ENCODE peak calls at places on chromosomes 7 and 10, in ten cellular contexts. O is HEK293T, Q is GM13977, T is aorta, N is GM04504, F is IMR-90, P is HS-5, A is GF-D8, C is EH, X is heart left ventricle. I is an unnamed sample.
A peak's percentile ranks its signal among the peaks of the same experiment; 100 is the strongest.

GRCh38 chr7:73622909-73623797 is 1.2 kb downstream of the MLXIPL start:
- DNase-seq in O (no peak), Q (no peak), T (no peak), N (no peak), F (no peak), P (no peak), A (peak; percentile 71), C (no peak), X (no peak), I (no peak)

GRCh38 chr10:4902571-4903011 is 60.6 kb upstream of the AKR1C1 start:
- DNase-seq in O (no peak), Q (no peak), T (no peak), N (no peak), F (no peak), P (no peak), A (no peak), C (no peak), X (no peak), I (no peak)

GRCh38 chr10:127919418-127920191 is 12.7 kb downstream of the PTPRE start:
- DNase-seq in O (peak; percentile 46), Q (no peak), T (peak; percentile 64), N (peak; percentile 79), F (peak; percentile 37), P (no peak), A (peak; percentile 74), C (no peak), X (no peak), I (no peak)

GRCh38 chr7:108299251-108300014 is 156.8 kb downstream of the NRCAM start:
- DNase-seq in O (no peak), Q (no peak), T (no peak), N (no peak), F (no peak), P (peak; percentile 25), A (no peak), C (peak; percentile 35), X (no peak), I (no peak)

GRCh38 chr7:45088821-45089313 is at the start of gene NACAD:
- DNase-seq in O (peak; percentile 58), Q (peak; percentile 67), T (no peak), N (no peak), F (peak; percentile 18), P (no peak), A (no peak), C (peak; percentile 68), X (peak; percentile 67), I (no peak)

GRCh38 chr7:139777948-139778841 is at the start of gene HIPK2:
- DNase-seq in O (peak; percentile 94), Q (peak; percentile 94), T (peak; percentile 84), N (no peak), F (peak; percentile 73), P (no peak), A (peak; percentile 3), C (peak; percentile 66), X (peak; percentile 87), I (peak; percentile 80)

GRCh38 chr7:5354460-5355279 is 69.0 kb downstream of the TNRC18 start:
- DNase-seq in O (no peak), Q (peak; percentile 66), T (no peak), N (peak; percentile 21), F (peak; percentile 43), P (no peak), A (no peak), C (peak; percentile 43), X (peak; percentile 71), I (no peak)

GRCh38 chr7:44743750-44744149 is 4.9 kb upstream of the ZMIZ2 start:
- DNase-seq in O (no peak), Q (no peak), T (no peak), N (no peak), F (no peak), P (no peak), A (peak; percentile 39), C (no peak), X (no peak), I (no peak)

GRCh38 chr10:73991846-73992245 is 6.1 kb upstream of the VCL start:
- DNase-seq in O (no peak), Q (peak; percentile 69), T (peak; percentile 68), N (no peak), F (no peak), P (no peak), A (peak; percentile 80), C (no peak), X (peak; percentile 46), I (no peak)

GRCh38 chr7:37495574-37496184 is 47.0 kb upstream of the ELMO1 start:
- DNase-seq in O (peak; percentile 21), Q (peak; percentile 44), T (no peak), N (no peak), F (peak; percentile 13), P (no peak), A (peak; percentile 42), C (no peak), X (no peak), I (no peak)

GRCh38 chr10:70805619-70806215 is 10.0 kb upstream of the SGPL1 start:
- DNase-seq in O (no peak), Q (no peak), T (no peak), N (no peak), F (no peak), P (no peak), A (no peak), C (no peak), X (no peak), I (no peak)

GRCh38 chr10:42990721-42991441 is 86.0 kb upstream of the RET start:
- DNase-seq in O (no peak), Q (no peak), T (no peak), N (no peak), F (no peak), P (no peak), A (no peak), C (no peak), X (no peak), I (no peak)

GRCh38 chr7:52168085-52168484 is 851.5 kb upstream of the COBL start:
- DNase-seq in O (peak; percentile 8), Q (no peak), T (no peak), N (no peak), F (no peak), P (no peak), A (no peak), C (no peak), X (no peak), I (no peak)

GRCh38 chr7:46534593-46535271 is 613.7 kb upstream of the IGFBP3 start:
- DNase-seq in O (no peak), Q (no peak), T (no peak), N (no peak), F (peak; percentile 93), P (no peak), A (no peak), C (peak; percentile 95), X (no peak), I (peak; percentile 26)

GRCh38 chr7:33651998-33652397 is 253.3 kb upstream of the BMPER start:
- DNase-seq in O (no peak), Q (no peak), T (no peak), N (no peak), F (no peak), P (no peak), A (no peak), C (no peak), X (no peak), I (no peak)

GRCh38 chr10:99743841-99744240 is 11.8 kb downstream of the CUTC start:
- DNase-seq in O (no peak), Q (no peak), T (no peak), N (no peak), F (no peak), P (no peak), A (no peak), C (peak; percentile 43), X (no peak), I (no peak)

GRCh38 chr7:106419455-106420182 is 134.8 kb upstream of the NAMPT start:
- DNase-seq in O (no peak), Q (no peak), T (no peak), N (no peak), F (no peak), P (no peak), A (no peak), C (no peak), X (no peak), I (no peak)

GRCh38 chr7:129502708-129503685 is 666 bp downstream of the SMKR1 start:
- DNase-seq in O (no peak), Q (no peak), T (no peak), N (no peak), F (no peak), P (no peak), A (no peak), C (no peak), X (no peak), I (peak; percentile 43)

GRCh38 chr7:42618649-42619315 is 293.1 kb downstream of the C7orf25 start:
- DNase-seq in O (no peak), Q (no peak), T (no peak), N (no peak), F (no peak), P (no peak), A (no peak), C (no peak), X (no peak), I (no peak)

GRCh38 chr10:124417846-124418725 is 637 bp downstream of the OAT start:
- DNase-seq in O (peak; percentile 69), Q (peak; percentile 40), T (peak; percentile 77), N (peak; percentile 35), F (peak; percentile 44), P (no peak), A (no peak), C (peak; percentile 74), X (peak; percentile 63), I (peak; percentile 56)

GRCh38 chr10:23540401-23540800 is 101.5 kb downstream of the OTUD1 start:
- DNase-seq in O (no peak), Q (no peak), T (no peak), N (no peak), F (no peak), P (no peak), A (peak; percentile 92), C (no peak), X (no peak), I (no peak)

GRCh38 chr10:3850999-3851937 is 66.3 kb upstream of the KLF6 start:
- DNase-seq in O (no peak), Q (no peak), T (no peak), N (peak; percentile 38), F (peak; percentile 85), P (no peak), A (peak; percentile 59), C (peak; percentile 80), X (no peak), I (no peak)

GRCh38 chr7:45404622-45405021 is 169.5 kb upstream of the ADCY1 start:
- DNase-seq in O (no peak), Q (no peak), T (no peak), N (no peak), F (no peak), P (no peak), A (peak; percentile 38), C (no peak), X (no peak), I (no peak)

GRCh38 chr10:49408437-49409306 is 12.8 kb upstream of the DRGX start:
- DNase-seq in O (no peak), Q (no peak), T (no peak), N (no peak), F (no peak), P (no peak), A (no peak), C (no peak), X (no peak), I (no peak)

GRCh38 chr7:30469303-30469702 is 9.3 kb downstream of the NOD1 start:
- DNase-seq in O (peak; percentile 20), Q (no peak), T (peak; percentile 93), N (peak; percentile 97), F (peak; percentile 99), P (peak; percentile 77), A (no peak), C (peak; percentile 99), X (peak; percentile 81), I (peak; percentile 58)

GRCh38 chr10:109886037-109886787 is 37.1 kb downstream of the XPNPEP1 start:
- DNase-seq in O (no peak), Q (no peak), T (no peak), N (no peak), F (no peak), P (no peak), A (peak; percentile 44), C (no peak), X (no peak), I (no peak)